ENCODE peak calls at places on chromosomes 3 and 15, in nine cellular contexts. One of them, this sample, is unnamed.

GRCh38 chr15:39238443-39238842 is 342.4 kb upstream of the THBS1 start:
- DNase-seq in ovary: no peak
- DNase-seq in stimulated activated CD4-positive, alpha-beta T cell treated with anti-CD3 and anti-CD28 coated beads, Interleukin-4, amount 100 ng/mL, for 48 hours: no peak
- DNase-seq in activated gamma-delta T cell treated with Interleukin-2 at 50 U/mL for 16 hours: no peak
- DNase-seq in esophagus muscularis mucosa: no peak
- DNase-seq in right atrium auricular region: no peak
- DNase-seq in activated CD4-positive, alpha-beta T cell treated with anti-CD3 and anti-CD28 coated beads, Interleukin-2, amount 50 U/mL, for 1 hour: no peak
- DNase-seq in COR-L47: no peak
- DNase-seq in stimulated activated naive CD8-positive, alpha-beta T cell treated with anti-CD3 and anti-CD28 coated beads, Interleukin-15, amount 100 ng/mL, for 72 hours: no peak
- DNase-seq in this sample: no peak

GRCh38 chr3:106071306-106071705 is 202.5 kb upstream of the CBLB start:
- DNase-seq in stimulated activated naive CD8-positive, alpha-beta T cell treated with anti-CD3 and anti-CD28 coated beads, Interleukin-15, amount 100 ng/mL, for 72 hours: no peak
- DNase-seq in activated gamma-delta T cell treated with Interleukin-2 at 50 U/mL for 16 hours: no peak
- DNase-seq in esophagus muscularis mucosa: no peak
- DNase-seq in ovary: no peak
- DNase-seq in COR-L47: no peak
- DNase-seq in activated CD4-positive, alpha-beta T cell treated with anti-CD3 and anti-CD28 coated beads, Interleukin-2, amount 50 U/mL, for 1 hour: no peak
- DNase-seq in stimulated activated CD4-positive, alpha-beta T cell treated with anti-CD3 and anti-CD28 coated beads, Interleukin-4, amount 100 ng/mL, for 48 hours: no peak
- DNase-seq in right atrium auricular region: no peak
- DNase-seq in this sample: no peak

GRCh38 chr15:36334059-36334458 is 245.4 kb upstream of the CDIN1 start:
- DNase-seq in stimulated activated CD4-positive, alpha-beta T cell treated with anti-CD3 and anti-CD28 coated beads, Interleukin-4, amount 100 ng/mL, for 48 hours: no peak
- DNase-seq in stimulated activated naive CD8-positive, alpha-beta T cell treated with anti-CD3 and anti-CD28 coated beads, Interleukin-15, amount 100 ng/mL, for 72 hours: no peak
- DNase-seq in ovary: no peak
- DNase-seq in COR-L47: no peak
- DNase-seq in right atrium auricular region: no peak
- DNase-seq in activated CD4-positive, alpha-beta T cell treated with anti-CD3 and anti-CD28 coated beads, Interleukin-2, amount 50 U/mL, for 1 hour: no peak
- DNase-seq in esophagus muscularis mucosa: no peak
- DNase-seq in activated gamma-delta T cell treated with Interleukin-2 at 50 U/mL for 16 hours: no peak
- DNase-seq in this sample: no peak

GRCh38 chr3:194045289-194045688 is 90.7 kb upstream of the HES1 start:
- DNase-seq in stimulated activated naive CD8-positive, alpha-beta T cell treated with anti-CD3 and anti-CD28 coated beads, Interleukin-15, amount 100 ng/mL, for 72 hours: no peak
- DNase-seq in esophagus muscularis mucosa: no peak
- DNase-seq in stimulated activated CD4-positive, alpha-beta T cell treated with anti-CD3 and anti-CD28 coated beads, Interleukin-4, amount 100 ng/mL, for 48 hours: no peak
- DNase-seq in right atrium auricular region: no peak
- DNase-seq in activated gamma-delta T cell treated with Interleukin-2 at 50 U/mL for 16 hours: no peak
- DNase-seq in activated CD4-positive, alpha-beta T cell treated with anti-CD3 and anti-CD28 coated beads, Interleukin-2, amount 50 U/mL, for 1 hour: no peak
- DNase-seq in ovary: no peak
- DNase-seq in COR-L47: no peak
- DNase-seq in this sample: no peak

GRCh38 chr3:114093596-114093995 is 37.1 kb downstream of the QTRT2 start:
- DNase-seq in stimulated activated CD4-positive, alpha-beta T cell treated with anti-CD3 and anti-CD28 coated beads, Interleukin-4, amount 100 ng/mL, for 48 hours: no peak
- DNase-seq in activated CD4-positive, alpha-beta T cell treated with anti-CD3 and anti-CD28 coated beads, Interleukin-2, amount 50 U/mL, for 1 hour: no peak
- DNase-seq in activated gamma-delta T cell treated with Interleukin-2 at 50 U/mL for 16 hours: no peak
- DNase-seq in COR-L47: no peak
- DNase-seq in stimulated activated naive CD8-positive, alpha-beta T cell treated with anti-CD3 and anti-CD28 coated beads, Interleukin-15, amount 100 ng/mL, for 72 hours: no peak
- DNase-seq in ovary: no peak
- DNase-seq in esophagus muscularis mucosa: no peak
- DNase-seq in right atrium auricular region: peak
- DNase-seq in this sample: no peak

GRCh38 chr3:76582632-76583378 is 457.1 kb upstream of the ROBO2 start:
- DNase-seq in activated CD4-positive, alpha-beta T cell treated with anti-CD3 and anti-CD28 coated beads, Interleukin-2, amount 50 U/mL, for 1 hour: no peak
- DNase-seq in activated gamma-delta T cell treated with Interleukin-2 at 50 U/mL for 16 hours: no peak
- DNase-seq in stimulated activated CD4-positive, alpha-beta T cell treated with anti-CD3 and anti-CD28 coated beads, Interleukin-4, amount 100 ng/mL, for 48 hours: no peak
- DNase-seq in COR-L47: no peak
- DNase-seq in stimulated activated naive CD8-positive, alpha-beta T cell treated with anti-CD3 and anti-CD28 coated beads, Interleukin-15, amount 100 ng/mL, for 72 hours: no peak
- DNase-seq in right atrium auricular region: no peak
- DNase-seq in ovary: no peak
- DNase-seq in esophagus muscularis mucosa: no peak
- DNase-seq in this sample: no peak

GRCh38 chr3:125431391-125431790 is 56.3 kb upstream of the ZNF148 start:
- DNase-seq in stimulated activated naive CD8-positive, alpha-beta T cell treated with anti-CD3 and anti-CD28 coated beads, Interleukin-15, amount 100 ng/mL, for 72 hours: no peak
- DNase-seq in activated CD4-positive, alpha-beta T cell treated with anti-CD3 and anti-CD28 coated beads, Interleukin-2, amount 50 U/mL, for 1 hour: no peak
- DNase-seq in right atrium auricular region: peak
- DNase-seq in stimulated activated CD4-positive, alpha-beta T cell treated with anti-CD3 and anti-CD28 coated beads, Interleukin-4, amount 100 ng/mL, for 48 hours: no peak
- DNase-seq in ovary: no peak
- DNase-seq in esophagus muscularis mucosa: peak
- DNase-seq in activated gamma-delta T cell treated with Interleukin-2 at 50 U/mL for 16 hours: no peak
- DNase-seq in COR-L47: no peak
- DNase-seq in this sample: no peak

GRCh38 chr15:83206387-83206970 is 1.1 kb downstream of the HDGFL3 start:
- DNase-seq in stimulated activated naive CD8-positive, alpha-beta T cell treated with anti-CD3 and anti-CD28 coated beads, Interleukin-15, amount 100 ng/mL, for 72 hours: no peak
- DNase-seq in stimulated activated CD4-positive, alpha-beta T cell treated with anti-CD3 and anti-CD28 coated beads, Interleukin-4, amount 100 ng/mL, for 48 hours: no peak
- DNase-seq in activated CD4-positive, alpha-beta T cell treated with anti-CD3 and anti-CD28 coated beads, Interleukin-2, amount 50 U/mL, for 1 hour: no peak
- DNase-seq in activated gamma-delta T cell treated with Interleukin-2 at 50 U/mL for 16 hours: no peak
- DNase-seq in right atrium auricular region: no peak
- DNase-seq in ovary: peak
- DNase-seq in esophagus muscularis mucosa: no peak
- DNase-seq in COR-L47: no peak
- DNase-seq in this sample: no peak

GRCh38 chr3:119175869-119176756 is 2.7 kb downstream of the UPK1B start:
- DNase-seq in activated gamma-delta T cell treated with Interleukin-2 at 50 U/mL for 16 hours: no peak
- DNase-seq in ovary: no peak
- DNase-seq in stimulated activated CD4-positive, alpha-beta T cell treated with anti-CD3 and anti-CD28 coated beads, Interleukin-4, amount 100 ng/mL, for 48 hours: no peak
- DNase-seq in COR-L47: no peak
- DNase-seq in stimulated activated naive CD8-positive, alpha-beta T cell treated with anti-CD3 and anti-CD28 coated beads, Interleukin-15, amount 100 ng/mL, for 72 hours: no peak
- DNase-seq in activated CD4-positive, alpha-beta T cell treated with anti-CD3 and anti-CD28 coated beads, Interleukin-2, amount 50 U/mL, for 1 hour: no peak
- DNase-seq in esophagus muscularis mucosa: no peak
- DNase-seq in right atrium auricular region: no peak
- DNase-seq in this sample: no peak

GRCh38 chr3:65728138-65728537 is 310.6 kb downstream of the MAGI1 start:
- DNase-seq in activated gamma-delta T cell treated with Interleukin-2 at 50 U/mL for 16 hours: no peak
- DNase-seq in stimulated activated CD4-positive, alpha-beta T cell treated with anti-CD3 and anti-CD28 coated beads, Interleukin-4, amount 100 ng/mL, for 48 hours: no peak
- DNase-seq in ovary: no peak
- DNase-seq in activated CD4-positive, alpha-beta T cell treated with anti-CD3 and anti-CD28 coated beads, Interleukin-2, amount 50 U/mL, for 1 hour: no peak
- DNase-seq in right atrium auricular region: no peak
- DNase-seq in esophagus muscularis mucosa: no peak
- DNase-seq in COR-L47: no peak
- DNase-seq in stimulated activated naive CD8-positive, alpha-beta T cell treated with anti-CD3 and anti-CD28 coated beads, Interleukin-15, amount 100 ng/mL, for 72 hours: no peak
- DNase-seq in this sample: no peak

GRCh38 chr15:90762109-90762508 is 45.0 kb downstream of the BLM start:
- DNase-seq in activated gamma-delta T cell treated with Interleukin-2 at 50 U/mL for 16 hours: no peak
- DNase-seq in right atrium auricular region: peak
- DNase-seq in ovary: no peak
- DNase-seq in stimulated activated CD4-positive, alpha-beta T cell treated with anti-CD3 and anti-CD28 coated beads, Interleukin-4, amount 100 ng/mL, for 48 hours: no peak
- DNase-seq in esophagus muscularis mucosa: no peak
- DNase-seq in COR-L47: no peak
- DNase-seq in stimulated activated naive CD8-positive, alpha-beta T cell treated with anti-CD3 and anti-CD28 coated beads, Interleukin-15, amount 100 ng/mL, for 72 hours: no peak
- DNase-seq in activated CD4-positive, alpha-beta T cell treated with anti-CD3 and anti-CD28 coated beads, Interleukin-2, amount 50 U/mL, for 1 hour: no peak
- DNase-seq in this sample: no peak

GRCh38 chr3:122583770-122584169 is 6.3 kb downstream of the PARP15 start:
- DNase-seq in stimulated activated naive CD8-positive, alpha-beta T cell treated with anti-CD3 and anti-CD28 coated beads, Interleukin-15, amount 100 ng/mL, for 72 hours: no peak
- DNase-seq in activated CD4-positive, alpha-beta T cell treated with anti-CD3 and anti-CD28 coated beads, Interleukin-2, amount 50 U/mL, for 1 hour: no peak
- DNase-seq in stimulated activated CD4-positive, alpha-beta T cell treated with anti-CD3 and anti-CD28 coated beads, Interleukin-4, amount 100 ng/mL, for 48 hours: no peak
- DNase-seq in ovary: no peak
- DNase-seq in right atrium auricular region: no peak
- DNase-seq in activated gamma-delta T cell treated with Interleukin-2 at 50 U/mL for 16 hours: no peak
- DNase-seq in esophagus muscularis mucosa: no peak
- DNase-seq in COR-L47: no peak
- DNase-seq in this sample: no peak

GRCh38 chr15:66134284-66134683 is 119.3 kb downstream of the MEGF11 start:
- DNase-seq in esophagus muscularis mucosa: no peak
- DNase-seq in stimulated activated CD4-positive, alpha-beta T cell treated with anti-CD3 and anti-CD28 coated beads, Interleukin-4, amount 100 ng/mL, for 48 hours: no peak
- DNase-seq in COR-L47: no peak
- DNase-seq in right atrium auricular region: no peak
- DNase-seq in stimulated activated naive CD8-positive, alpha-beta T cell treated with anti-CD3 and anti-CD28 coated beads, Interleukin-15, amount 100 ng/mL, for 72 hours: no peak
- DNase-seq in ovary: no peak
- DNase-seq in activated gamma-delta T cell treated with Interleukin-2 at 50 U/mL for 16 hours: no peak
- DNase-seq in activated CD4-positive, alpha-beta T cell treated with anti-CD3 and anti-CD28 coated beads, Interleukin-2, amount 50 U/mL, for 1 hour: no peak
- DNase-seq in this sample: no peak

GRCh38 chr15:42772126-42772525 is 35.2 kb upstream of the CDAN1 start:
- DNase-seq in activated CD4-positive, alpha-beta T cell treated with anti-CD3 and anti-CD28 coated beads, Interleukin-2, amount 50 U/mL, for 1 hour: no peak
- DNase-seq in activated gamma-delta T cell treated with Interleukin-2 at 50 U/mL for 16 hours: no peak
- DNase-seq in esophagus muscularis mucosa: no peak
- DNase-seq in right atrium auricular region: no peak
- DNase-seq in stimulated activated naive CD8-positive, alpha-beta T cell treated with anti-CD3 and anti-CD28 coated beads, Interleukin-15, amount 100 ng/mL, for 72 hours: no peak
- DNase-seq in stimulated activated CD4-positive, alpha-beta T cell treated with anti-CD3 and anti-CD28 coated beads, Interleukin-4, amount 100 ng/mL, for 48 hours: no peak
- DNase-seq in COR-L47: no peak
- DNase-seq in ovary: no peak
- DNase-seq in this sample: no peak

GRCh38 chr3:36172699-36173098 is 207.6 kb upstream of the STAC start:
- DNase-seq in ovary: no peak
- DNase-seq in stimulated activated naive CD8-positive, alpha-beta T cell treated with anti-CD3 and anti-CD28 coated beads, Interleukin-15, amount 100 ng/mL, for 72 hours: no peak
- DNase-seq in stimulated activated CD4-positive, alpha-beta T cell treated with anti-CD3 and anti-CD28 coated beads, Interleukin-4, amount 100 ng/mL, for 48 hours: no peak
- DNase-seq in activated CD4-positive, alpha-beta T cell treated with anti-CD3 and anti-CD28 coated beads, Interleukin-2, amount 50 U/mL, for 1 hour: no peak
- DNase-seq in activated gamma-delta T cell treated with Interleukin-2 at 50 U/mL for 16 hours: no peak
- DNase-seq in esophagus muscularis mucosa: no peak
- DNase-seq in right atrium auricular region: no peak
- DNase-seq in COR-L47: no peak
- DNase-seq in this sample: no peak

GRCh38 chr3:41419809-41420208 is 220.5 kb downstream of the CTNNB1 start:
- DNase-seq in esophagus muscularis mucosa: no peak
- DNase-seq in ovary: no peak
- DNase-seq in stimulated activated naive CD8-positive, alpha-beta T cell treated with anti-CD3 and anti-CD28 coated beads, Interleukin-15, amount 100 ng/mL, for 72 hours: no peak
- DNase-seq in COR-L47: no peak
- DNase-seq in activated CD4-positive, alpha-beta T cell treated with anti-CD3 and anti-CD28 coated beads, Interleukin-2, amount 50 U/mL, for 1 hour: no peak
- DNase-seq in right atrium auricular region: no peak
- DNase-seq in stimulated activated CD4-positive, alpha-beta T cell treated with anti-CD3 and anti-CD28 coated beads, Interleukin-4, amount 100 ng/mL, for 48 hours: no peak
- DNase-seq in activated gamma-delta T cell treated with Interleukin-2 at 50 U/mL for 16 hours: no peak
- DNase-seq in this sample: no peak

GRCh38 chr3:111691293-111691909 is 96.3 kb upstream of the ZBED2 start:
- DNase-seq in ovary: no peak
- DNase-seq in activated gamma-delta T cell treated with Interleukin-2 at 50 U/mL for 16 hours: no peak
- DNase-seq in stimulated activated CD4-positive, alpha-beta T cell treated with anti-CD3 and anti-CD28 coated beads, Interleukin-4, amount 100 ng/mL, for 48 hours: no peak
- DNase-seq in COR-L47: peak
- DNase-seq in activated CD4-positive, alpha-beta T cell treated with anti-CD3 and anti-CD28 coated beads, Interleukin-2, amount 50 U/mL, for 1 hour: no peak
- DNase-seq in right atrium auricular region: no peak
- DNase-seq in stimulated activated naive CD8-positive, alpha-beta T cell treated with anti-CD3 and anti-CD28 coated beads, Interleukin-15, amount 100 ng/mL, for 72 hours: no peak
- DNase-seq in esophagus muscularis mucosa: no peak
- DNase-seq in this sample: no peak

GRCh38 chr15:31571676-31572075 is 245.0 kb downstream of the KLF13 start:
- DNase-seq in COR-L47: no peak
- DNase-seq in right atrium auricular region: peak
- DNase-seq in stimulated activated naive CD8-positive, alpha-beta T cell treated with anti-CD3 and anti-CD28 coated beads, Interleukin-15, amount 100 ng/mL, for 72 hours: no peak
- DNase-seq in esophagus muscularis mucosa: no peak
- DNase-seq in stimulated activated CD4-positive, alpha-beta T cell treated with anti-CD3 and anti-CD28 coated beads, Interleukin-4, amount 100 ng/mL, for 48 hours: no peak
- DNase-seq in activated gamma-delta T cell treated with Interleukin-2 at 50 U/mL for 16 hours: no peak
- DNase-seq in activated CD4-positive, alpha-beta T cell treated with anti-CD3 and anti-CD28 coated beads, Interleukin-2, amount 50 U/mL, for 1 hour: no peak
- DNase-seq in ovary: no peak
- DNase-seq in this sample: no peak

GRCh38 chr3:125594581-125595011 is 701 bp downstream of the OSBPL11 start:
- DNase-seq in stimulated activated CD4-positive, alpha-beta T cell treated with anti-CD3 and anti-CD28 coated beads, Interleukin-4, amount 100 ng/mL, for 48 hours: no peak
- DNase-seq in activated gamma-delta T cell treated with Interleukin-2 at 50 U/mL for 16 hours: no peak
- DNase-seq in activated CD4-positive, alpha-beta T cell treated with anti-CD3 and anti-CD28 coated beads, Interleukin-2, amount 50 U/mL, for 1 hour: no peak
- DNase-seq in right atrium auricular region: no peak
- DNase-seq in COR-L47: no peak
- DNase-seq in ovary: no peak
- DNase-seq in stimulated activated naive CD8-positive, alpha-beta T cell treated with anti-CD3 and anti-CD28 coated beads, Interleukin-15, amount 100 ng/mL, for 72 hours: peak
- DNase-seq in esophagus muscularis mucosa: no peak
- DNase-seq in this sample: no peak

GRCh38 chr3:171092467-171092911 is 66.0 kb upstream of the SLC2A2 start:
- DNase-seq in COR-L47: no peak
- DNase-seq in esophagus muscularis mucosa: no peak
- DNase-seq in right atrium auricular region: no peak
- DNase-seq in stimulated activated CD4-positive, alpha-beta T cell treated with anti-CD3 and anti-CD28 coated beads, Interleukin-4, amount 100 ng/mL, for 48 hours: no peak
- DNase-seq in activated CD4-positive, alpha-beta T cell treated with anti-CD3 and anti-CD28 coated beads, Interleukin-2, amount 50 U/mL, for 1 hour: no peak
- DNase-seq in stimulated activated naive CD8-positive, alpha-beta T cell treated with anti-CD3 and anti-CD28 coated beads, Interleukin-15, amount 100 ng/mL, for 72 hours: no peak
- DNase-seq in ovary: no peak
- DNase-seq in activated gamma-delta T cell treated with Interleukin-2 at 50 U/mL for 16 hours: no peak
- DNase-seq in this sample: no peak

GRCh38 chr3:192395506-192395905 is 331.8 kb downstream of the FGF12 start:
- DNase-seq in esophagus muscularis mucosa: no peak
- DNase-seq in COR-L47: no peak
- DNase-seq in right atrium auricular region: no peak
- DNase-seq in activated gamma-delta T cell treated with Interleukin-2 at 50 U/mL for 16 hours: no peak
- DNase-seq in ovary: no peak
- DNase-seq in stimulated activated naive CD8-positive, alpha-beta T cell treated with anti-CD3 and anti-CD28 coated beads, Interleukin-15, amount 100 ng/mL, for 72 hours: no peak
- DNase-seq in stimulated activated CD4-positive, alpha-beta T cell treated with anti-CD3 and anti-CD28 coated beads, Interleukin-4, amount 100 ng/mL, for 48 hours: no peak
- DNase-seq in activated CD4-positive, alpha-beta T cell treated with anti-CD3 and anti-CD28 coated beads, Interleukin-2, amount 50 U/mL, for 1 hour: no peak
- DNase-seq in this sample: no peak

GRCh38 chr3:110420158-110420641 is 651.4 kb upstream of the NECTIN3 start:
- DNase-seq in ovary: no peak
- DNase-seq in stimulated activated CD4-positive, alpha-beta T cell treated with anti-CD3 and anti-CD28 coated beads, Interleukin-4, amount 100 ng/mL, for 48 hours: no peak
- DNase-seq in stimulated activated naive CD8-positive, alpha-beta T cell treated with anti-CD3 and anti-CD28 coated beads, Interleukin-15, amount 100 ng/mL, for 72 hours: no peak
- DNase-seq in esophagus muscularis mucosa: no peak
- DNase-seq in COR-L47: no peak
- DNase-seq in activated gamma-delta T cell treated with Interleukin-2 at 50 U/mL for 16 hours: no peak
- DNase-seq in right atrium auricular region: no peak
- DNase-seq in activated CD4-positive, alpha-beta T cell treated with anti-CD3 and anti-CD28 coated beads, Interleukin-2, amount 50 U/mL, for 1 hour: no peak
- DNase-seq in this sample: no peak

GRCh38 chr15:67461735-67462134 is 59.2 kb upstream of the C15orf61 start:
- DNase-seq in esophagus muscularis mucosa: no peak
- DNase-seq in stimulated activated naive CD8-positive, alpha-beta T cell treated with anti-CD3 and anti-CD28 coated beads, Interleukin-15, amount 100 ng/mL, for 72 hours: no peak
- DNase-seq in COR-L47: no peak
- DNase-seq in stimulated activated CD4-positive, alpha-beta T cell treated with anti-CD3 and anti-CD28 coated beads, Interleukin-4, amount 100 ng/mL, for 48 hours: no peak
- DNase-seq in activated CD4-positive, alpha-beta T cell treated with anti-CD3 and anti-CD28 coated beads, Interleukin-2, amount 50 U/mL, for 1 hour: no peak
- DNase-seq in activated gamma-delta T cell treated with Interleukin-2 at 50 U/mL for 16 hours: no peak
- DNase-seq in right atrium auricular region: no peak
- DNase-seq in ovary: no peak
- DNase-seq in this sample: no peak

GRCh38 chr3:46981932-46982471 is 2.5 kb downstream of the NBEAL2 start:
- DNase-seq in stimulated activated naive CD8-positive, alpha-beta T cell treated with anti-CD3 and anti-CD28 coated beads, Interleukin-15, amount 100 ng/mL, for 72 hours: no peak
- DNase-seq in activated gamma-delta T cell treated with Interleukin-2 at 50 U/mL for 16 hours: no peak
- DNase-seq in activated CD4-positive, alpha-beta T cell treated with anti-CD3 and anti-CD28 coated beads, Interleukin-2, amount 50 U/mL, for 1 hour: no peak
- DNase-seq in COR-L47: no peak
- DNase-seq in stimulated activated CD4-positive, alpha-beta T cell treated with anti-CD3 and anti-CD28 coated beads, Interleukin-4, amount 100 ng/mL, for 48 hours: no peak
- DNase-seq in right atrium auricular region: no peak
- DNase-seq in esophagus muscularis mucosa: no peak
- DNase-seq in ovary: no peak
- DNase-seq in this sample: no peak

This sample was measured in T-helper 1 cell.